ENCODE peak calls at places on chromosomes 3 and 15, in four cellular contexts. E is HepG2, D is H9, X is IMR-90. Y is an unnamed sample. For H4K20me1, the result is how much of the 10 kb centered on the place peaks cover.

GRCh38 chr3:23629181-23629893 is 176.4 kb upstream of the UBE2E1 start:
- DNase-seq in D (no peak), X (peak), E (no peak), Y (no peak)

GRCh38 chr15:74242296-74242929 is 6.3 kb downstream of the CCDC33 start:
- DNase-seq in X (peak), E (peak), D (no peak), Y (no peak)

GRCh38 chr15:84795186-84795585 is 22.0 kb upstream of the ALPK3 start:
- DNase-seq in D (no peak), E (no peak), X (peak), Y (no peak)

GRCh38 chr15:92638291-92638708 is 17.3 kb downstream of the FAM174B start:
- DNase-seq in E (peak), D (no peak), X (peak), Y (no peak)

GRCh38 chr3:116148881-116149530 is 296.3 kb downstream of the LSAMP start:
- DNase-seq in D (no peak), X (peak), E (peak), Y (no peak)

GRCh38 chr15:77036537-77037474 is 34.1 kb downstream of the TSPAN3 start:
- DNase-seq in D (no peak), X (no peak), E (no peak), Y (no peak)

GRCh38 chr3:120824613-120825012 is 82.1 kb downstream of the GTF2E1 start:
- DNase-seq in X (no peak), E (no peak), D (no peak), Y (no peak)

GRCh38 chr15:52256366-52256765 is 39.2 kb downstream of the MYO5C start:
- DNase-seq in D (peak), E (peak), X (peak), Y (peak)

GRCh38 chr15:69719527-69719926 is 266.9 kb downstream of the RPLP1 start:
- DNase-seq in E (no peak), X (no peak), D (no peak), Y (peak)

GRCh38 chr15:62545392-62546227 is 380.5 kb upstream of the C2CD4B start:
- DNase-seq in E (no peak), X (peak), D (no peak), Y (no peak)

GRCh38 chr3:148641712-148642111 is 56.0 kb upstream of the AGTR1 start:
- DNase-seq in D (no peak), E (no peak), X (no peak), Y (no peak)

GRCh38 chr3:24088782-24089181 is 143.7 kb downstream of the NR1D2 start:
- DNase-seq in D (no peak), E (peak), X (peak), Y (peak)

GRCh38 chr15:88858934-88859333 is 36.4 kb downstream of the HAPLN3 start:
- DNase-seq in X (no peak), D (no peak), E (no peak), Y (no peak)

GRCh38 chr3:185727873-185728272 is 97.0 kb downstream of the IGF2BP2 start:
- DNase-seq in X (no peak), D (no peak), E (no peak), Y (no peak)

GRCh38 chr3:171028779-171029232 is 2.3 kb upstream of the SLC2A2 start:
- DNase-seq in D (no peak), X (peak), E (no peak), Y (no peak)

GRCh38 chr15:71575474-71576045 is 234.8 kb upstream of the NR2E3 start:
- DNase-seq in X (no peak), D (no peak), E (peak), Y (peak)

GRCh38 chr3:142723968-142724681 is at the start of gene TRPC1:
- DNase-seq in D (peak), X (peak), E (peak), Y (peak)

GRCh38 chr3:43345877-43346276 is 59.5 kb downstream of the SNRK start:
- DNase-seq in D (no peak), E (no peak), X (peak), Y (no peak)

GRCh38 chr3:50258979-50259378 is 10.0 kb upstream of the SEMA3B start:
- DNase-seq in E (no peak), D (no peak), X (no peak), Y (no peak)

GRCh38 chr15:69096197-69096596 is 64.2 kb upstream of the GLCE start:
- DNase-seq in X (no peak), E (no peak), D (no peak), Y (no peak)

GRCh38 chr15:59315914-59316428 is 56.7 kb downstream of the MYO1E start:
- DNase-seq in E (no peak), D (no peak), X (peak), Y (no peak)

GRCh38 chr15:41876689-41877088 is 17.2 kb downstream of the SPTBN5 start:
- DNase-seq in E (no peak), X (no peak), D (no peak), Y (no peak)

GRCh38 chr15:49832421-49832980 is 211.7 kb downstream of the DTWD1 start:
- DNase-seq in E (peak), D (peak), X (no peak), Y (peak)

GRCh38 chr3:88031543-88032148 is 27.2 kb downstream of the CGGBP1 start:
- DNase-seq in E (no peak), X (peak), D (no peak), Y (peak)

GRCh38 chr3:133935843-133936825 is 40.5 kb upstream of the RAB6B start:
- DNase-seq in D (peak), E (no peak), X (no peak), Y (no peak)

GRCh38 chr3:8663177-8664061 is 18.8 kb upstream of the SSUH2 start:
- DNase-seq in E (peak), D (peak), X (peak), Y (peak)

GRCh38 chr15:63943829-63944680 is 102.2 kb downstream of the DAPK2 start:
- DNase-seq in E (no peak), X (no peak), D (peak), Y (no peak)

GRCh38 chr15:63942486-63943365 is 103.6 kb downstream of the DAPK2 start:
- DNase-seq in E (no peak), X (no peak), D (peak), Y (peak)

GRCh38 chr15:63940956-63941620 is 105.2 kb downstream of the DAPK2 start:
- DNase-seq in E (no peak), X (no peak), D (peak), Y (no peak)

GRCh38 chr15:63939531-63940130 is 105.9 kb upstream of the HERC1 start:
- DNase-seq in X (peak), E (peak), D (peak), Y (no peak)

GRCh38 chr15:63941698-63942465 is 104.4 kb downstream of the DAPK2 start:
- DNase-seq in X (no peak), E (no peak), D (peak), Y (no peak)
- H3K4me2 ChIP-seq in X (no peak), E (peak), D (no peak), Y (no peak)

GRCh38 chr3:73009750-73010149 is 13.1 kb downstream of the PPP4R2 start:
- DNase-seq in X (no peak), D (no peak), E (no peak), Y (no peak)

GRCh38 chr3:73009008-73009407 is 12.4 kb downstream of the PPP4R2 start:
- DNase-seq in X (no peak), D (no peak), E (no peak), Y (no peak)

GRCh38 chr3:72999971-73000370 is 3.4 kb downstream of the PPP4R2 start:
- DNase-seq in D (no peak), X (no peak), E (no peak), Y (peak)

GRCh38 chr3:73007992-73008712 is 11.5 kb downstream of the PPP4R2 start:
- DNase-seq in E (no peak), X (no peak), D (no peak), Y (no peak)

DNA sequence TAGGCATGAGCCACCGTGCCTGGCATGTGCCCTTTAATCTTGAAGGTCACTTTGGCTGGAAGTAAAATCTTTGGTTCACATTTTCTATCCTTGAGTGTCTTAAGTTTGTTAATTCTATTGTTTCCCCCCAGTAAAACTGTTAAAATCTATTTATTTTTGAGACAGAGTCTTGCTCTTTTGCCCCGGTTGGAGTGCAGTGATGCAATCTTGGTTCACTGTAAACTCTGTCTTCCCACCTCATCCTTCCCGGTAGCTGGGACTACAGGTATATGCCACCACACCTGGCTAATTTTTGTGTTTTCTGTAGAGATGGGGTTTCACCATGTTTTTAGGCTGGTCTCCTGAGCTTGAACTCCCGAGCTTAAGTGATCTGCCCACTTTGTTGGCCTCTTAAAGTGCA is 7.7 kb downstream of the PPP4R2 start:
- DNase-seq in E (no peak), X (no peak), D (no peak), Y (no peak)
- H4K20me1 ChIP-seq in E (half or more), X (half or more), D (under half), Y (under half)

GRCh38 chr15:64749999-64750657 is 25.3 kb downstream of the RBPMS2 start:
- DNase-seq in D (peak), X (peak), E (no peak), Y (no peak)
- H3K4me2 ChIP-seq in D (no peak), X (peak), E (peak), Y (no peak)

GRCh38 chr15:98719169-98719515 is 70.8 kb downstream of the IGF1R start:
- DNase-seq in X (no peak), E (no peak), D (no peak), Y (no peak)
- H4K20me1 ChIP-seq in X (half or more), E (half or more), D (under half), Y (under half)